ENCODE peak calls at places on chromosome 7, in five cellular contexts. One of them, this sample, is unnamed.

GRCh38 chr7:81447351-81447952 is 322.4 kb downstream of the HGF start:
- DNase-seq in neuronal stem cell: no peak
- DNase-seq in hepatocyte: peak; percentile 69
- DNase-seq in endothelial cell of umbilical vein: peak; percentile 14
- DNase-seq in IMR-90: peak; percentile 70
- DNase-seq in this sample: no peak

GRCh38 chr7:100888988-100889760 is at the start of gene UFSP1:
- DNase-seq in neuronal stem cell: no peak
- DNase-seq in hepatocyte: no peak
- DNase-seq in endothelial cell of umbilical vein: no peak
- DNase-seq in IMR-90: no peak
- DNase-seq in this sample: no peak

GRCh38 chr7:105096306-105096705 is 82.3 kb downstream of the KMT2E start:
- DNase-seq in hepatocyte: no peak
- DNase-seq in neuronal stem cell: no peak
- DNase-seq in IMR-90: no peak
- DNase-seq in endothelial cell of umbilical vein: no peak
- DNase-seq in this sample: peak; percentile 58

GRCh38 chr7:46319841-46320240 is 398.8 kb upstream of the IGFBP3 start:
- DNase-seq in endothelial cell of umbilical vein: no peak
- DNase-seq in neuronal stem cell: no peak
- DNase-seq in IMR-90: peak; percentile 7
- DNase-seq in hepatocyte: no peak
- DNase-seq in this sample: no peak

GRCh38 chr7:151925446-151926335 is 30.6 kb upstream of the GALNTL5 start:
- DNase-seq in IMR-90: no peak
- DNase-seq in neuronal stem cell: no peak
- DNase-seq in endothelial cell of umbilical vein: no peak
- DNase-seq in hepatocyte: no peak
- DNase-seq in this sample: no peak

GRCh38 chr7:151663382-151664100 is 143.8 kb upstream of the RHEB start:
- DNase-seq in hepatocyte: no peak
- DNase-seq in IMR-90: no peak
- DNase-seq in neuronal stem cell: no peak
- DNase-seq in endothelial cell of umbilical vein: no peak
- DNase-seq in this sample: no peak

GRCh38 chr7:113796557-113796956 is 122.3 kb downstream of the PPP1R3A start:
- DNase-seq in hepatocyte: no peak
- DNase-seq in IMR-90: peak; percentile 92
- DNase-seq in neuronal stem cell: no peak
- DNase-seq in endothelial cell of umbilical vein: peak; percentile 98
- DNase-seq in this sample: no peak

GRCh38 chr7:44970521-44971051 is 8.2 kb downstream of the MYO1G start:
- DNase-seq in IMR-90: no peak
- DNase-seq in neuronal stem cell: no peak
- DNase-seq in hepatocyte: no peak
- DNase-seq in endothelial cell of umbilical vein: no peak
- DNase-seq in this sample: no peak

GRCh38 chr7:140263277-140263676 is 86.5 kb upstream of the KDM7A start:
- DNase-seq in hepatocyte: no peak
- DNase-seq in neuronal stem cell: no peak
- DNase-seq in IMR-90: no peak
- DNase-seq in endothelial cell of umbilical vein: no peak
- DNase-seq in this sample: no peak

GRCh38 chr7:23055582-23056178 is 41.8 kb upstream of the HYCC1 start:
- DNase-seq in hepatocyte: peak; percentile 72
- DNase-seq in IMR-90: peak; percentile 77
- DNase-seq in endothelial cell of umbilical vein: peak; percentile 76
- DNase-seq in neuronal stem cell: peak; percentile 46
- DNase-seq in this sample: peak; percentile 61

GRCh38 chr7:3950249-3950648 is 649.2 kb downstream of the SDK1 start:
- DNase-seq in IMR-90: no peak
- DNase-seq in hepatocyte: no peak
- DNase-seq in endothelial cell of umbilical vein: no peak
- DNase-seq in neuronal stem cell: no peak
- DNase-seq in this sample: no peak

GRCh38 chr7:18505870-18506460 is 10.4 kb downstream of the HDAC9 start:
- DNase-seq in neuronal stem cell: no peak
- DNase-seq in endothelial cell of umbilical vein: no peak
- DNase-seq in IMR-90: peak; percentile 76
- DNase-seq in hepatocyte: peak; percentile 7
- DNase-seq in this sample: no peak

GRCh38 chr7:101121996-101122932 is 4.6 kb upstream of the SERPINE1 start:
- DNase-seq in IMR-90: peak; percentile 99
- DNase-seq in neuronal stem cell: no peak
- DNase-seq in hepatocyte: peak; percentile 90
- DNase-seq in endothelial cell of umbilical vein: peak; percentile 96
- DNase-seq in this sample: peak; percentile 91

GRCh38 chr7:95798401-95798930 is 26.1 kb downstream of the DYNC1I1 start:
- DNase-seq in IMR-90: no peak
- DNase-seq in endothelial cell of umbilical vein: peak; percentile 89
- DNase-seq in neuronal stem cell: no peak
- DNase-seq in hepatocyte: no peak
- DNase-seq in this sample: no peak

GRCh38 chr7:3887071-3887691 is 586.1 kb downstream of the SDK1 start:
- DNase-seq in endothelial cell of umbilical vein: no peak
- DNase-seq in hepatocyte: no peak
- DNase-seq in neuronal stem cell: no peak
- DNase-seq in IMR-90: no peak
- DNase-seq in this sample: no peak

DNA sequence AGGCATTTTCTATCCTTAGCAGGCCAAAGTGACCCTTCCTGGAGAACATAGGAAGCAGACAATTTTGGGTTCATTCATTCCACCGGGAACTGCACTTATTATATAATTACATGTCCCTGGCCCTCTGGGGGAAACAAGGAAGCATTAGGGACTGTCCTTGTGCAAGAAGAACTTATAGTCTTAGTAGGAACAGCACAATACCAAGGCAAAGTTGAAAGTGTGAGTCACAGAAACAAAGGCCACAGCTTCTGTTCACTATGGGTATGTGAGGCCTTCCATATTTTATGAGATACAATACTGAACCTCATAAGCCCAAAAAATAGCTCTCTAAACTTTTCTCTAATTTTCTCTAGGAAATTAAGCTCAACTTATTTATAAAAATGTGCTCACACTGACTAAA is 18.4 kb upstream of the AKR1B10 start:
- DNase-seq in IMR-90: no peak
- DNase-seq in endothelial cell of umbilical vein: no peak
- DNase-seq in hepatocyte: no peak
- DNase-seq in neuronal stem cell: no peak
- DNase-seq in this sample: no peak
- H2AFZ ChIP-seq in IMR-90: no peak overlapping the region
- H2AFZ ChIP-seq in endothelial cell of umbilical vein: no peak overlapping the region
- H2AFZ ChIP-seq in hepatocyte: no peak overlapping the region
- H2AFZ ChIP-seq in neuronal stem cell: no peak overlapping the region
- H2AFZ ChIP-seq in this sample: no peak overlapping the region

DNA sequence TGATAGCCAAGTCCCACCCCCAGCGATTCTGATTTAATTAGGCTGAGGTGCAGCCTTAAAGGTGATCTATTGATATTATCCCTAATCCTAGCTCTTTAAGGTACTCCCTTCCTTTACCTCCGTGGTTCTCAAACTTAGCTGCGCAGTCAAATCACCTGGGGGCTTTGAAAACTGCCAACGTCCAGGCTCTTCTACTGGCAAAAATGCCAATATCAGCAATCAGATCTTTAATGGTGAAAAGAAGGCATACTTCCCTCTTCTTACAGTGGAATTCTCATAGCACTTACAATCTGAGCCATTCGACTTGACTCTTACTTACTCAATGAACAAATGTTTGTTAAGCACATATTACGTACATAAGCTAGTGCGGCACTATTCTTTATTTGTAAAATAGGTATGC is 704 bp upstream of the SLC35B4 start:
- DNase-seq in neuronal stem cell: no peak
- DNase-seq in hepatocyte: no peak
- DNase-seq in endothelial cell of umbilical vein: no peak
- DNase-seq in IMR-90: no peak
- DNase-seq in this sample: no peak
- H3K27ac ChIP-seq in neuronal stem cell: no peak overlapping the region
- H3K27ac ChIP-seq in hepatocyte: peak overlapping the region; percentile 3
- H3K27ac ChIP-seq in endothelial cell of umbilical vein: no peak overlapping the region
- H3K27ac ChIP-seq in IMR-90: no peak overlapping the region
- H3K27ac ChIP-seq in this sample: no peak overlapping the region

GRCh38 chr7:138032775-138033174 is 30.9 kb upstream of the CREB3L2 start:
- DNase-seq in hepatocyte: no peak
- DNase-seq in neuronal stem cell: no peak
- DNase-seq in endothelial cell of umbilical vein: no peak
- DNase-seq in IMR-90: peak; percentile 33
- DNase-seq in this sample: no peak

GRCh38 chr7:138029126-138029525 is 27.2 kb upstream of the CREB3L2 start:
- DNase-seq in endothelial cell of umbilical vein: no peak
- DNase-seq in neuronal stem cell: no peak
- DNase-seq in hepatocyte: no peak
- DNase-seq in IMR-90: no peak
- DNase-seq in this sample: no peak

GRCh38 chr7:138030679-138031351 is 28.9 kb upstream of the CREB3L2 start:
- DNase-seq in neuronal stem cell: no peak
- DNase-seq in endothelial cell of umbilical vein: no peak
- DNase-seq in IMR-90: no peak
- DNase-seq in hepatocyte: peak; percentile 17
- DNase-seq in this sample: no peak

GRCh38 chr7:138032186-138032585 is 30.3 kb upstream of the CREB3L2 start:
- DNase-seq in neuronal stem cell: no peak
- DNase-seq in IMR-90: no peak
- DNase-seq in hepatocyte: no peak
- DNase-seq in endothelial cell of umbilical vein: no peak
- DNase-seq in this sample: no peak

DNA sequence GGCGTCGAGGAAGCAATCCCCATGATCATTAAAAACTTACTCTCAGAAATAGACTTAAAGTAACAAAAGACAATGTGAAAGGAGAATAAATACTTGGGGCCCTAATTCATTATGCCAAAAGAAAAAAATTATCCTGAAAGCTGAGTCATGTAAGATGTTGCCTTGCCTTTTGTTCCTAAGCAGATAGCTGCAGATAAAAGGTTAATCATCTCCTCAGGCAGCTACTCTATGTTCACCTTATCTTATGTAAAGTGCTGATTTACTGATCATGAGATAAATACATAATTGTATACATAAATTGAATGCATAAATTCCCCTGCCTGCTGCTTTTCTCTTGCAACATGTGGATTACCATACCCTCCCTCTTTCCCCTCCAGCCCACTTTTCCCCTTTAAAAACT is 28.1 kb upstream of the CREB3L2 start:
- DNase-seq in endothelial cell of umbilical vein: no peak
- DNase-seq in neuronal stem cell: no peak
- DNase-seq in hepatocyte: peak; percentile 21
- DNase-seq in IMR-90: no peak
- DNase-seq in this sample: no peak
- H3K4me1 ChIP-seq in endothelial cell of umbilical vein: no peaks in the 10 kb centered on the region
- H3K4me1 ChIP-seq in neuronal stem cell: no peaks in the 10 kb centered on the region
- H3K4me1 ChIP-seq in hepatocyte: peaks cover 6% of the 10 kb centered on the region
- H3K4me1 ChIP-seq in IMR-90: no peaks in the 10 kb centered on the region
- H3K4me1 ChIP-seq in this sample: peaks cover 27% of the 10 kb centered on the region

DNA sequence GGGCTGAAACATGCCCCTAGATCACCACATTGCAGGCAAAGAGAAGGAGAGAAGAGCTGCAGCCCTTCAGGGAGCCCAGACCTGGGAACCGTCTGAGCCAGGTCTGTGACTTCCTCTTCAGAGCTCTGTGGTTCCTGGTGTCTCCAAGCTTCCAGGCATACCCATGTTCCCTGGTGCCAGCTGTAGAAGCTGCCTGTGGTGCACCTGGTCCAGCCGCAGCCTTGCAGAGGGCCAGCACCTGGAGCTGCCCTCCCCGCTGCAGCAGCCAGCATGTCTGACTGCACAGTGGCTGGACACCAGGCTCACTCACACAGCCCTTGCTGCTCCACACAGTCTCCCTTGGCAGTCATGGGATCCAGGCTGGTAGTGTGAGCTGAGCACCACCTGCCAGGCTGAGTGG is 33.6 kb downstream of the C7orf25 start:
- DNase-seq in neuronal stem cell: no peak
- DNase-seq in IMR-90: no peak
- DNase-seq in hepatocyte: no peak
- DNase-seq in endothelial cell of umbilical vein: no peak
- DNase-seq in this sample: no peak
- H2AFZ ChIP-seq in neuronal stem cell: no peak overlapping the region
- H2AFZ ChIP-seq in IMR-90: no peak overlapping the region
- H2AFZ ChIP-seq in hepatocyte: no peak overlapping the region
- H2AFZ ChIP-seq in endothelial cell of umbilical vein: no peak overlapping the region
- H2AFZ ChIP-seq in this sample: no peak overlapping the region

DNA sequence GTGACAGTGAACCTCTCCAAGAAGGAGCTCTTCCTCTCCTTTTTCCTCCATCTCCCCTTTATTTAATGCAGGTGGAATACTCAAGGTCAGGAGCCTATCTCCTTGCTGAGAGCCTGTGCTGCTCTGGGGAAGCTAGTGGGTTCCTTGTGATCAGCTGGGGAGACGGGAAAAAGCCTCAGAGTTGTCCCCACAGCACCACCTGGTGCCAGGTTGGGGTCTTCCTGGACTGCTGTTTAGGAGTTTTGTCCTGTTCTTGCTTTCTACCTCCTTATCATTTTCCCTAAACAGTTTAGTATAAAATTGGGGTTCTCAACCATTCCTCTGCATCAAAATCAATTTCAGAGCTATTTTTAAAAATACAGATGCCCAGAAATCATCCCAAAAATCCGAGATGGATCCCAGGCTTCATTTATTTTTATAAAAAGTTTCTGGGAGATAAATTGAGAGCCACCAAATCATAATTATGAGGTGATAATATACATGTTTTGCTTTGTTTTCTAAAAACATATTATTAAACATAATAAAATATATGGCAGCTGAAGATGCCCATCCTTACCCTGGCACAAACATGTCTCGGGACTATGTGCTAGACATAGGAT is 44.3 kb downstream of the MACC1 start:
- DNase-seq in endothelial cell of umbilical vein: peak; percentile 51
- DNase-seq in hepatocyte: peak; percentile 76
- DNase-seq in IMR-90: peak; percentile 40
- DNase-seq in neuronal stem cell: peak; percentile 52
- DNase-seq in this sample: no peak
- H3K27ac ChIP-seq in endothelial cell of umbilical vein: no peak overlapping the region
- H3K27ac ChIP-seq in hepatocyte: no peak overlapping the region
- H3K27ac ChIP-seq in IMR-90: no peak overlapping the region
- H3K27ac ChIP-seq in neuronal stem cell: no peak overlapping the region
- H3K27ac ChIP-seq in this sample: no peak overlapping the region

GRCh38 chr7:71615017-71615416 is 483.1 kb downstream of the GALNT17 start:
- DNase-seq in endothelial cell of umbilical vein: no peak
- DNase-seq in IMR-90: no peak
- DNase-seq in hepatocyte: no peak
- DNase-seq in neuronal stem cell: no peak
- DNase-seq in this sample: no peak
- H3K4me1 ChIP-seq in endothelial cell of umbilical vein: no peaks in the 10 kb centered on the region
- H3K4me1 ChIP-seq in IMR-90: no peaks in the 10 kb centered on the region
- H3K4me1 ChIP-seq in hepatocyte: no peaks in the 10 kb centered on the region
- H3K4me1 ChIP-seq in neuronal stem cell: peaks cover 23% of the 10 kb centered on the region
- H3K4me1 ChIP-seq in this sample: no peaks in the 10 kb centered on the region

This sample was measured in PC-9.